ENCODE peak calls at places on chromosome 16, in ten cellular contexts. V is SIG-M5; U is omental fat pad; F is left cardiac atrium; Q is CD8-positive, alpha-beta T cell; I is AG04450; L is HTR-8/SVneo; K is A549; J is hypothalamus; S is AG08396. O is an unnamed sample.

GRCh38 chr16:88959022-88959421 is 18.0 kb downstream of the CBFA2T3 start:
- DNase-seq in V (no peak), U (no peak), F (no peak), Q (peak; percentile 0), I (no peak), L (no peak), K (no peak), J (no peak), S (no peak), O (no peak)

GRCh38 chr16:85037050-85037410 is 9.4 kb downstream of the KIAA0513 start:
- DNase-seq in V (no peak), U (peak; percentile 44), F (no peak), Q (no peak), I (peak; percentile 36), L (peak; percentile 61), K (peak; percentile 49), J (no peak), S (peak; percentile 36), O (peak; percentile 65)

GRCh38 chr16:780296-780695 is 7.9 kb downstream of the RPUSD1 start:
- DNase-seq in V (no peak), U (no peak), F (no peak), Q (no peak), I (no peak), L (no peak), K (no peak), J (no peak), S (no peak), O (no peak)

GRCh38 chr16:22888791-22889190 is 74.8 kb downstream of the HS3ST2 start:
- DNase-seq in V (no peak), U (no peak), F (no peak), Q (no peak), I (no peak), L (no peak), K (no peak), J (no peak), S (no peak), O (no peak)

GRCh38 chr16:89319883-89320716 is 102.6 kb downstream of the ZNF778 start:
- DNase-seq in V (no peak), U (no peak), F (peak; percentile 75), Q (peak; percentile 27), I (no peak), L (peak; percentile 84), K (peak; percentile 79), J (no peak), S (peak; percentile 87), O (no peak)

GRCh38 chr16:7185689-7186088 is 147.0 kb upstream of the RBFOX1 start:
- DNase-seq in V (no peak), U (no peak), F (no peak), Q (no peak), I (no peak), L (no peak), K (peak; percentile 4), J (no peak), S (no peak), O (no peak)

GRCh38 chr16:11303405-11304138 is 22.4 kb upstream of the PRM1 start:
- DNase-seq in V (no peak), U (no peak), F (no peak), Q (no peak), I (no peak), L (no peak), K (no peak), J (no peak), S (no peak), O (no peak)

GRCh38 chr16:68386628-68387027 is 61.7 kb downstream of the SMPD3 start:
- DNase-seq in V (no peak), U (no peak), F (no peak), Q (no peak), I (no peak), L (no peak), K (no peak), J (no peak), S (no peak), O (no peak)

GRCh38 chr16:65117701-65118448 is 4.0 kb downstream of the CDH11 start:
- DNase-seq in V (no peak), U (no peak), F (peak; percentile 69), Q (no peak), I (peak; percentile 75), L (peak; percentile 17), K (peak; percentile 70), J (peak; percentile 84), S (peak; percentile 62), O (peak; percentile 84)

GRCh38 chr16:8714143-8714542 is 39.7 kb downstream of the ABAT start:
- DNase-seq in V (no peak), U (no peak), F (no peak), Q (no peak), I (no peak), L (no peak), K (no peak), J (no peak), S (no peak), O (peak; percentile 34)

GRCh38 chr16:89581045-89581695 is 5.6 kb downstream of the CPNE7 start:
- DNase-seq in V (no peak), U (no peak), F (no peak), Q (no peak), I (peak; percentile 96), L (peak; percentile 89), K (peak; percentile 74), J (no peak), S (peak; percentile 96), O (no peak)

GRCh38 chr16:5541356-5541755 is 443.8 kb upstream of the EEF2KMT start:
- DNase-seq in V (no peak), U (no peak), F (no peak), Q (no peak), I (no peak), L (no peak), K (no peak), J (no peak), S (no peak), O (no peak)

GRCh38 chr16:19210175-19210924 is 42.3 kb downstream of the SYT17 start:
- DNase-seq in V (peak; percentile 88), U (no peak), F (no peak), Q (no peak), I (peak; percentile 20), L (no peak), K (peak; percentile 17), J (no peak), S (no peak), O (no peak)

GRCh38 chr16:2771496-2772402 is 5.3 kb downstream of the ELOB start:
- DNase-seq in V (no peak), U (no peak), F (peak; percentile 19), Q (no peak), I (no peak), L (no peak), K (no peak), J (no peak), S (no peak), O (no peak)

GRCh38 chr16:57607676-57608461 is 20.6 kb upstream of the ADGRG1 start:
- DNase-seq in V (no peak), U (no peak), F (no peak), Q (no peak), I (no peak), L (no peak), K (no peak), J (no peak), S (no peak), O (no peak)

GRCh38 chr16:70345840-70346239 is 863 bp upstream of the DDX19A start:
- DNase-seq in V (no peak), U (no peak), F (no peak), Q (no peak), I (no peak), L (no peak), K (no peak), J (no peak), S (no peak), O (no peak)

GRCh38 chr16:51374346-51374745 is 223.3 kb upstream of the SALL1 start:
- DNase-seq in V (no peak), U (no peak), F (no peak), Q (no peak), I (peak; percentile 46), L (no peak), K (peak; percentile 20), J (no peak), S (peak; percentile 65), O (no peak)

GRCh38 chr16:77273-77806 is 685 bp upstream of the MPG start:
- DNase-seq in V (no peak), U (no peak), F (peak; percentile 77), Q (peak; percentile 22), I (no peak), L (no peak), K (peak; percentile 73), J (no peak), S (peak; percentile 74), O (no peak)

O was measured in occipital lobe.